ENCODE peak calls at places on chromosomes 7 and 10, in four cellular contexts. J is WTC11, V is K562, K is HepG2. P is an unnamed sample.

GRCh38 chr7:2001601-2002442 is 230.9 kb downstream of the MAD1L1 start:
- DNase-seq in K (no peak), J (no peak), V (no peak), P (no peak)

GRCh38 chr7:98555403-98555802 is 61.7 kb upstream of the NPTX2 start:
- DNase-seq in J (no peak), K (no peak), V (no peak), P (no peak)

GRCh38 chr7:15839415-15840100 is 153.1 kb upstream of the MEOX2 start:
- DNase-seq in K (no peak), J (peak), V (no peak), P (peak)

GRCh38 chr10:73867126-73867807 is 7.1 kb downstream of the CAMK2G start:
- DNase-seq in K (no peak), V (no peak), J (no peak), P (no peak)

GRCh38 chr7:109864263-109864662 is 1226.7 kb upstream of the LRRN3 start:
- DNase-seq in J (no peak), V (no peak), K (no peak), P (no peak)

GRCh38 chr7:3955751-3956696 is 655.0 kb downstream of the SDK1 start:
- DNase-seq in V (no peak), J (no peak), K (no peak), P (no peak)

GRCh38 chr7:23175820-23176385 is 5.9 kb upstream of the NUP42 start:
- DNase-seq in V (no peak), K (no peak), J (no peak), P (no peak)

GRCh38 chr7:96831446-96831845 is 121.8 kb upstream of the SEM1 start:
- DNase-seq in V (no peak), K (no peak), J (no peak), P (no peak)

GRCh38 chr7:124033807-124034753 is 1.2 kb upstream of the TMEM229A start:
- DNase-seq in J (no peak), V (no peak), K (no peak), P (no peak)

GRCh38 chr7:19621740-19622139 is 87.1 kb downstream of the POLR1F start:
- DNase-seq in J (no peak), V (no peak), K (no peak), P (no peak)

GRCh38 chr10:73469579-73469978 is 26.2 kb downstream of the PPP3CB start:
- DNase-seq in V (no peak), J (no peak), K (no peak), P (no peak)

GRCh38 chr10:9229702-9230101 is 1175.2 kb downstream of the GATA3 start:
- DNase-seq in V (no peak), K (no peak), J (no peak), P (no peak)

GRCh38 chr7:18778594-18778993 is 283.0 kb downstream of the HDAC9 start:
- DNase-seq in V (no peak), J (no peak), K (no peak), P (no peak)

GRCh38 chr7:45033931-45034290 is 33.9 kb downstream of the CCM2 start:
- DNase-seq in V (no peak), K (no peak), J (no peak), P (no peak)

GRCh38 chr10:118870467-118871243 is 115.9 kb upstream of the CACUL1 start:
- DNase-seq in K (peak), V (no peak), J (no peak), P (peak)

GRCh38 chr7:11780267-11780666 is 51.7 kb downstream of the THSD7A start:
- DNase-seq in J (no peak), V (no peak), K (no peak), P (no peak)

GRCh38 chr10:34102237-34102673 is 712.8 kb downstream of the PARD3 start:
- DNase-seq in V (no peak), J (no peak), K (no peak), P (no peak)

GRCh38 chr10:78047314-78047891 is 13.7 kb downstream of the RPS24 start:
- DNase-seq in K (peak), J (peak), V (peak), P (peak)

GRCh38 chr7:92714280-92714679 is 122.1 kb downstream of the CDK6 start:
- DNase-seq in V (no peak), J (no peak), K (no peak), P (no peak)

GRCh38 chr7:89623018-89623672 is 531.1 kb upstream of the STEAP1 start:
- DNase-seq in K (peak), V (no peak), J (no peak), P (peak)

GRCh38 chr7:2708041-2708440 is 20.0 kb downstream of the AMZ1 start:
- DNase-seq in J (no peak), K (no peak), V (no peak), P (no peak)

GRCh38 chr10:81081887-81082620 is 544.4 kb downstream of the SH2D4B start:
- DNase-seq in J (peak), K (no peak), V (no peak), P (no peak)

GRCh38 chr7:80876894-80877414 is 41.9 kb downstream of the SEMA3C start:
- DNase-seq in J (no peak), K (no peak), V (no peak), P (peak)

GRCh38 chr7:149774237-149775175 is 1.1 kb upstream of the ZNF467 start:
- DNase-seq in J (no peak), K (no peak), V (no peak), P (no peak)

GRCh38 chr10:86613905-86614304 is 40.4 kb upstream of the OPN4 start:
- DNase-seq in J (no peak), V (no peak), K (no peak), P (no peak)

GRCh38 chr10:128297709-128298457 is 171.7 kb upstream of the MKI67 start:
- DNase-seq in V (no peak), K (no peak), J (no peak), P (no peak)

GRCh38 chr10:68301790-68302502 is 29.9 kb upstream of the HNRNPH3 start:
- DNase-seq in K (peak), J (no peak), V (peak), P (peak)

GRCh38 chr10:77863446-77863845 is 63.1 kb downstream of the DLG5 start:
- DNase-seq in J (no peak), K (no peak), V (no peak), P (no peak)

GRCh38 chr7:84950836-84951235 is 236.0 kb downstream of the SEMA3D start:
- DNase-seq in K (no peak), V (no peak), J (no peak), P (no peak)
- TF ChIP-seq SP1 in K (no peak), V (no peak), J (no peak), P (no peak)

GRCh38 chr7:31110331-31111108 is 58.4 kb downstream of the ADCYAP1R1 start:
- DNase-seq in J (no peak), K (no peak), V (no peak), P (no peak)

GRCh38 chr7:31113660-31114059 is 61.6 kb downstream of the ADCYAP1R1 start:
- DNase-seq in J (no peak), V (no peak), K (no peak), P (no peak)

GRCh38 chr7:31116615-31117014 is 64.5 kb downstream of the ADCYAP1R1 start:
- DNase-seq in V (no peak), K (no peak), J (no peak), P (no peak)

GRCh38 chr7:31111109-31111451 is 59.0 kb downstream of the ADCYAP1R1 start:
- DNase-seq in K (no peak), V (no peak), J (no peak), P (no peak)

DNA sequence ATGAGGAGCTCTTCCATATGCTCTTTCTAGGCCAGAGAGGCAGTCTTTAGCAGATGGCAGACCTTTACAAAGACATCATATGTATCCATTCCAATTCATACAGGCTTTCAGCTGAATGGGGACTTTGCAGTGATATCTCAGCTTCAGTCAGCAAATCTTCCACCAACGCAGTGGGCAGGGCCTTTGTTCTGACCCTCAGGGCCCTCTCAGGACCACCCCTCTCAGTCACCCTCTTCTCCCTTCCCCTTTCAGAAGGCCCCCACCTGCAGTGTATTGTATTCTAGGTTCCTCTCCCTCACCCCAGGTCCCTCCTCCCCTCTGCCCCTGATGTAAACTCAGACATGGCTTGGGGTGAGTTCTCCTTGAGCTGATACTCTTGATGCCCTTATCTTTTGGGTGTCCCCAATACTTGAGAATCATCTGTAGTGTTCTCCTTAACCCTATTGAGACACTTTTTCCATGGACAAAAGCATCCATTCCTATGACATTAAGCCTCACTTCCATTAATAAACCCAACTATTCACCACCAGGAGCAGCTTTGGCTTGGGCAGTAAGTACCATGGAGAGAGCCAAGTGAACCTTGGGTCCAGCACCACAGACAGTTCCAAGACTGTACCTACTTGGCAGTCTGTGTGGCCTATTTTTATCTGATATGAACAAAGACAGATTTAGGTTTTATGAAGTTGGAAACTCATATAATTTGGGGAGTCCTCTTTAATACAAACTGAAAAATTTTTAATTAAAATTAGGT is 62.7 kb downstream of the ADCYAP1R1 start:
- DNase-seq in V (no peak), K (no peak), J (peak), P (peak)
- TF ChIP-seq ELF4 in V (no peak), K (no peak), J (no peak), P (no peak)

GRCh38 chr10:130801276-130801675 is 510.2 kb downstream of the TCERG1L start:
- DNase-seq in V (no peak), J (no peak), K (no peak), P (no peak)

GRCh38 chr10:130799532-130799931 is 512.0 kb downstream of the TCERG1L start:
- DNase-seq in K (no peak), V (no peak), J (no peak), P (no peak)

GRCh38 chr10:130802301-130802700 is 509.2 kb downstream of the TCERG1L start:
- DNase-seq in J (no peak), K (no peak), V (no peak), P (no peak)

GRCh38 chr10:130801784-130802183 is 509.7 kb downstream of the TCERG1L start:
- DNase-seq in K (no peak), V (no peak), J (no peak), P (no peak)

DNA sequence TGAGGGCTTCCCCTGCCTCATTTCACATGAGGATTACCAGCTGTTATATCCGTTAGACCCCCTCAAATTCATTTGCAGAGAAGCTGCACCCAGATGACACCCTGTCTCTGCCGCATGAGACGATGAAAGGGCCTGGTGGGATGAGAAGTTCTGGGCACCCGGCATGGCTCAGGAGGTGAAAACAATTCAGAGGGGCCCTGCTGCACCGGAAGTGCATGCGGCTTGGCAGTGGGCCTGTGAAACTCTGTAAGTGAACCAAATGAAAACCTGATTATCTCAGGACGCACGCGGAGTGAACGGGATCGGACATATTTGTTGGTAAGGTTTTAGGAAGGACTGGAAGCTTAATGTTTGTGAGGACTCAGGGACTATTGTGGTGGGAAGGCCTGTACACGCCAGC is 511.2 kb downstream of the TCERG1L start:
- DNase-seq in V (no peak), J (no peak), K (no peak), P (no peak)
- TF ChIP-seq SP1 in V (no peak), J (no peak), K (no peak), P (no peak)

GRCh38 chr10:112587709-112588108 is 140.7 kb downstream of the VTI1A start:
- DNase-seq in V (no peak), K (no peak), J (no peak), P (no peak)

GRCh38 chr10:112589081-112589480 is 142.1 kb downstream of the VTI1A start:
- DNase-seq in J (no peak), K (no peak), V (no peak), P (no peak)

GRCh38 chr10:112588225-112588990 is 141.4 kb downstream of the VTI1A start:
- DNase-seq in V (no peak), J (no peak), K (no peak), P (no peak)

DNA sequence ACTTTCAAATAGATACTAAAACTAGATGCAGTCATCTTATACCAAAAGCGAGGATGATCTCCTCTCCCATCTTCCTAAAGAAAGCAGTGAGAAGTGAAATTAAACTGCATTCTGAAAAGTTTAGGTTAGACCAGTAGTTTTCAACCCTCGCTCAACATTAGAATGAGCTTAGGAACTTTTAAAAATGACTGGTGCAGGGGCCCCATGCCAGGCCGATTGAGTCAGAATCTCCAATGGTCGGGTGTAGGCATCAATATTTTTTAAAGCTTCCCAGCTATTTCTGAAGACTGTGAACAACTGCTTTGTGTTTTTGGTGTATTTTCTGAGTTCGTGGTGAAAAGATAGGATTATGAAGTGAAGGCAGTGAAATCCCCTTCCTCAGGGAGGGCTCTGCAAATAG is 146.0 kb downstream of the VTI1A start:
- DNase-seq in V (no peak), K (no peak), J (no peak), P (no peak)
- TF ChIP-seq ELF4 in V (no peak), K (no peak), J (no peak), P (no peak)

DNA sequence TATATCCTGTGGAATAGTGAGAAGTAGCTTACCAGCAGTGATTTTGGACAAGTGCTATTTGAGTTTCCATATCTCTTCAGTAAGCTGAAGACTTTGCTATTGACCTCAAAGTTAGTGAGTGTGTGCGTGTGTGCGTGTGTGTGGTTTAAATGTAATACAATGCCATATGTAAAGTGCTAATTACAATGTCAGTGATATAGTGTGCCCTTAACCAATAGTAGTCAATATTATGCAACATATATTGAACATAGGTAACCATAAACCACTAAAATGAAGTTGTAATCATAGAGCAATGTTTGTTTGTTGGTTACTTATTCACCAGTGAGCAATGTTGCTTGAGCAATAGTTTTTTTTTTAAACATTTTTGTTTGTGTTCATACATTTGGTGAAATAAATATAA is 309.4 kb downstream of the NXPH1 start:
- DNase-seq in J (no peak), K (no peak), V (no peak), P (no peak)
- TF ChIP-seq SP1 in J (no peak), K (no peak), V (no peak), P (no peak)

GRCh38 chr7:139697031-139697430 is 80.8 kb downstream of the HIPK2 start:
- DNase-seq in K (no peak), V (no peak), J (no peak), P (no peak)
- TF ChIP-seq ELF4 in K (no peak), V (no peak), J (no peak), P (no peak)

GRCh38 chr10:323651-324293 is 188.5 kb downstream of the ZMYND11 start:
- DNase-seq in K (peak), J (no peak), V (no peak), P (no peak)
- TF ChIP-seq SP1 in K (no peak), J (no peak), V (no peak), P (no peak)

P was measured in HEK293T.